ENCODE peak calls at places on chromosomes 1 and 21, in four cellular contexts. G is K562, E is HepG2, C is WTC11. Y is an unnamed sample.

GRCh38 chr1:958823-959729 is at the start of gene NOC2L:
- DNase-seq in E (peak), G (peak), C (peak), Y (peak)

GRCh38 chr1:39080884-39081265 is 54.7 kb downstream of the NDUFS5 start:
- DNase-seq in G (peak), E (no peak), C (peak), Y (no peak)

GRCh38 chr1:91725961-91726704 is 159.8 kb downstream of the TGFBR3 start:
- DNase-seq in E (peak), C (no peak), G (no peak), Y (no peak)

GRCh38 chr1:227927971-227928741 is 19.6 kb downstream of the WNT9A start:
- DNase-seq in C (no peak), G (no peak), E (no peak), Y (no peak)

GRCh38 chr1:6027591-6027990 is 18.1 kb upstream of the KCNAB2 start:
- DNase-seq in G (no peak), E (no peak), C (no peak), Y (no peak)

GRCh38 chr21:44853601-44854390 is 19.7 kb downstream of the PTTG1IP start:
- DNase-seq in G (peak), E (no peak), C (no peak), Y (no peak)

GRCh38 chr1:225695578-225696332 is 42.8 kb upstream of the ENAH start:
- DNase-seq in C (no peak), G (no peak), E (peak), Y (no peak)

GRCh38 chr21:36732217-36732616 is 33.3 kb downstream of the SIM2 start:
- DNase-seq in E (no peak), G (no peak), C (no peak), Y (no peak)

GRCh38 chr1:203128691-203129500 is 1.4 kb downstream of the ADORA1 start:
- DNase-seq in G (no peak), E (no peak), C (no peak), Y (no peak)

GRCh38 chr1:5976726-5977493 is 15.3 kb downstream of the NPHP4 start:
- DNase-seq in G (no peak), C (peak), E (no peak), Y (no peak)

GRCh38 chr1:8962812-8963669 is 17.4 kb downstream of the CA6 start:
- DNase-seq in G (peak), E (peak), C (peak), Y (no peak)

GRCh38 chr1:236864996-236865877 is 70.1 kb downstream of the MTR start:
- DNase-seq in C (no peak), E (no peak), G (no peak), Y (no peak)

GRCh38 chr1:84632975-84633427 is 57.3 kb downstream of the SSX2IP start:
- DNase-seq in G (no peak), C (no peak), E (no peak), Y (no peak)

GRCh38 chr21:15140321-15141019 is 75.7 kb upstream of the NRIP1 start:
- DNase-seq in E (peak), G (no peak), C (no peak), Y (no peak)

DNA sequence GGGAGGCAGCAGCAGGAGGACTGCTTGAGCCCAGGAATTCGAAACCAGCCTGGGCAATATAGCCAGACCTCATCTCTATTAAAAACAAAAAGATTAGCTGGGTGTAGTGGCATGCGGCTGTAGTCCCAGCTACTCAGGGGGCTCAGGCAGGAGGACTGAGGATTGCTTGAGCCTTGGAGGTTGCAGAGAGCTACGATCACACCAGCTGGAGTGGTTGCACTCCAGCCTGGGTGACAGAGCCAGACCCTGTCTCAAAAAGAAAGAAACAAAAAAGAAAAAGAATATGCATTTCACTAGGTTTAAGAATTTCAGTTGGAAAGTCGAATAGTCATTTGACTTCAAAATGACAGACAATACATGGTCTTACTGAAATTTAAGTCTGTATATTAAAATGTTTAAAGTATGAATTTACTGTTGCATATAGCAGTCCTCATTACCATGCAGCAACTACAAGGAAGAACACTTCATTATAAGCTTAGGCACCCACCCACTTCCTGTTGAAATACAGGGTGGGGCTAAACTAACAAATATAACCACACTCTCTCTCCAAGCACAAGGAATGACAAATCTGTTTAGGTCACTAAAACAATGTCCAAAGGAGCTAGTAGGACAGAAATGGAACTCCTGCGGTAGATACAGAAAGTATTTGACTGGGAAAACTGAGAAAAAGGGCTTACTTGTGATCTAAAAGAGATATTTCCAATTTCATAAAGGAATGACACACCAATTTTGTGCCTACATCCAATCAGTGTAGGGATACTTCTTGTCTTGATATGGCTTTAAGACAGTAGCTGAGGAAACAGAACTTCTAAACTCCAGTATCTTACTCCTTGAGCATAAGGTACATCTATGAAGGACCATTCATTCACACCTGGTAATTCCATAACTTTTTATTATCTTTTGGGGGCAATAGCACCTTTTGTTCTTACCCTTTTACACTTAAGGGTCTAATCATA is 44.1 kb downstream of the GPR3 start:
- DNase-seq in E (peak), C (no peak), G (peak), Y (no peak)
- TF ChIP-seq CREB1 in E (no peak), C (no peak), G (no peak), Y (no peak)

GRCh38 chr1:229397762-229398161 is 36.1 kb downstream of the ACTA1 start:
- DNase-seq in G (no peak), C (no peak), E (no peak), Y (no peak)
- TF ChIP-seq CBFB in G (no peak), C (no peak), E (no peak), Y (no peak)

GRCh38 chr1:246037832-246038231 is 469.2 kb downstream of the SMYD3 start:
- DNase-seq in C (no peak), G (no peak), E (no peak), Y (no peak)

GRCh38 chr1:246032984-246033383 is 474.1 kb downstream of the SMYD3 start:
- DNase-seq in G (no peak), C (no peak), E (no peak), Y (no peak)

GRCh38 chr1:246034630-246035029 is 472.4 kb downstream of the SMYD3 start:
- DNase-seq in C (no peak), G (no peak), E (no peak), Y (no peak)

GRCh38 chr1:246035060-246035531 is 472.0 kb downstream of the SMYD3 start:
- DNase-seq in C (no peak), G (no peak), E (no peak), Y (no peak)

DNA sequence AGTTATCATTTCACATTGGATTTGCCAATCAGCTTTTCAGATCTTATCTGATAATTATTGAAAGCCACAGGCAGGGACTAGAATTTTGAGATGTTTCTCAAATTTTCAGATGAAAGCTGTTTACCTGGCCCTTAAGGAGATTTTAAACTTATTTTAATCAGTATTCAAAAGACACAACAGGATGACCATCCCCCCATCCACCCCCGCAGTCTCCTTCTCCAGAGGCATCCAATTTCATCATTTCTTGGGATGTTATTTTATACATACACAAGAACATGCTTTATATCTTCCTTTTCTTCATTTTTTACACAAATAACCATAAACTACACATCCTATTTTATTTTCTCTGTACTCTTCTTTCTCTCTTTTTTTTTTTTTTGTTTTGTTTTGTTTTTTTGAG is 470.9 kb downstream of the SMYD3 start:
- DNase-seq in C (no peak), G (no peak), E (no peak), Y (no peak)
- TF ChIP-seq TCF7 in C (no peak), G (no peak), E (no peak), Y (no peak)

GRCh38 chr1:17539526-17540254 is at the start of gene ARHGEF10L:
- DNase-seq in E (no peak), G (peak), C (no peak), Y (no peak)
- TF ChIP-seq CREB1 in E (no peak), G (no peak), C (no peak), Y (no peak)